ENCODE peak calls at places on chromosome 21, in five cellular contexts. One of them, this sample, is unnamed.

GRCh38 chr21:38413958-38414506 is 84.2 kb downstream of the ERG start:
- DNase-seq in CD4-positive, alpha-beta T cell: no peak
- DNase-seq in COR-L47: no peak
- DNase-seq in NCI-H1930: peak; percentile 41
- DNase-seq in stimulated activated CD8-positive, alpha-beta memory T cell treated with anti-CD3 and anti-CD28 coated beads, Interleukin-7, amount 100 ng/mL, for 1 hour: no peak
- DNase-seq in this sample: no peak

GRCh38 chr21:28230559-28230958 is 762.1 kb downstream of the LTN1 start:
- DNase-seq in stimulated activated CD8-positive, alpha-beta memory T cell treated with anti-CD3 and anti-CD28 coated beads, Interleukin-7, amount 100 ng/mL, for 1 hour: no peak
- DNase-seq in COR-L47: no peak
- DNase-seq in CD4-positive, alpha-beta T cell: no peak
- DNase-seq in NCI-H1930: no peak
- DNase-seq in this sample: no peak

GRCh38 chr21:44428281-44428942 is 26.9 kb upstream of the LRRC3 start:
- DNase-seq in NCI-H1930: no peak
- DNase-seq in stimulated activated CD8-positive, alpha-beta memory T cell treated with anti-CD3 and anti-CD28 coated beads, Interleukin-7, amount 100 ng/mL, for 1 hour: peak; percentile 25
- DNase-seq in COR-L47: no peak
- DNase-seq in CD4-positive, alpha-beta T cell: peak; percentile 68
- DNase-seq in this sample: peak; percentile 36

GRCh38 chr21:36388835-36389234 is 3.6 kb downstream of the CHAF1B start:
- DNase-seq in CD4-positive, alpha-beta T cell: no peak
- DNase-seq in COR-L47: peak; percentile 87
- DNase-seq in stimulated activated CD8-positive, alpha-beta memory T cell treated with anti-CD3 and anti-CD28 coated beads, Interleukin-7, amount 100 ng/mL, for 1 hour: no peak
- DNase-seq in NCI-H1930: no peak
- DNase-seq in this sample: no peak

GRCh38 chr21:45611296-45611695 is 32.2 kb upstream of the PCBP3 start:
- DNase-seq in COR-L47: no peak
- DNase-seq in CD4-positive, alpha-beta T cell: no peak
- DNase-seq in stimulated activated CD8-positive, alpha-beta memory T cell treated with anti-CD3 and anti-CD28 coated beads, Interleukin-7, amount 100 ng/mL, for 1 hour: no peak
- DNase-seq in NCI-H1930: no peak
- DNase-seq in this sample: no peak

GRCh38 chr21:39669485-39669884 is 56.7 kb downstream of the B3GALT5 start:
- DNase-seq in COR-L47: no peak
- DNase-seq in CD4-positive, alpha-beta T cell: no peak
- DNase-seq in stimulated activated CD8-positive, alpha-beta memory T cell treated with anti-CD3 and anti-CD28 coated beads, Interleukin-7, amount 100 ng/mL, for 1 hour: no peak
- DNase-seq in NCI-H1930: no peak
- DNase-seq in this sample: no peak

GRCh38 chr21:33751120-33751519 is 108.8 kb downstream of the ITSN1 start:
- DNase-seq in stimulated activated CD8-positive, alpha-beta memory T cell treated with anti-CD3 and anti-CD28 coated beads, Interleukin-7, amount 100 ng/mL, for 1 hour: no peak
- DNase-seq in CD4-positive, alpha-beta T cell: no peak
- DNase-seq in COR-L47: no peak
- DNase-seq in NCI-H1930: no peak
- DNase-seq in this sample: no peak

GRCh38 chr21:45289134-45289533 is 1.4 kb upstream of the POFUT2 start:
- DNase-seq in NCI-H1930: no peak
- DNase-seq in CD4-positive, alpha-beta T cell: no peak
- DNase-seq in COR-L47: no peak
- DNase-seq in stimulated activated CD8-positive, alpha-beta memory T cell treated with anti-CD3 and anti-CD28 coated beads, Interleukin-7, amount 100 ng/mL, for 1 hour: no peak
- DNase-seq in this sample: no peak

GRCh38 chr21:32306021-32306780 is 7.5 kb downstream of the MRAP start:
- DNase-seq in CD4-positive, alpha-beta T cell: no peak
- DNase-seq in COR-L47: no peak
- DNase-seq in stimulated activated CD8-positive, alpha-beta memory T cell treated with anti-CD3 and anti-CD28 coated beads, Interleukin-7, amount 100 ng/mL, for 1 hour: no peak
- DNase-seq in NCI-H1930: no peak
- DNase-seq in this sample: no peak

GRCh38 chr21:17554619-17555472 is 42.0 kb downstream of the CXADR start:
- DNase-seq in COR-L47: no peak
- DNase-seq in NCI-H1930: no peak
- DNase-seq in stimulated activated CD8-positive, alpha-beta memory T cell treated with anti-CD3 and anti-CD28 coated beads, Interleukin-7, amount 100 ng/mL, for 1 hour: no peak
- DNase-seq in CD4-positive, alpha-beta T cell: no peak
- DNase-seq in this sample: no peak

GRCh38 chr21:37675202-37675801 is 241.0 kb downstream of the KCNJ6 start:
- DNase-seq in CD4-positive, alpha-beta T cell: peak; percentile 26
- DNase-seq in stimulated activated CD8-positive, alpha-beta memory T cell treated with anti-CD3 and anti-CD28 coated beads, Interleukin-7, amount 100 ng/mL, for 1 hour: peak; percentile 14
- DNase-seq in COR-L47: peak; percentile 19
- DNase-seq in NCI-H1930: peak; percentile 70
- DNase-seq in this sample: no peak

GRCh38 chr21:14875704-14876364 is 189.0 kb downstream of the NRIP1 start:
- DNase-seq in NCI-H1930: no peak
- DNase-seq in COR-L47: no peak
- DNase-seq in stimulated activated CD8-positive, alpha-beta memory T cell treated with anti-CD3 and anti-CD28 coated beads, Interleukin-7, amount 100 ng/mL, for 1 hour: no peak
- DNase-seq in CD4-positive, alpha-beta T cell: no peak
- DNase-seq in this sample: no peak

GRCh38 chr21:42557420-42557819 is 43.8 kb downstream of the SLC37A1 start:
- DNase-seq in NCI-H1930: no peak
- DNase-seq in CD4-positive, alpha-beta T cell: no peak
- DNase-seq in stimulated activated CD8-positive, alpha-beta memory T cell treated with anti-CD3 and anti-CD28 coated beads, Interleukin-7, amount 100 ng/mL, for 1 hour: no peak
- DNase-seq in COR-L47: no peak
- DNase-seq in this sample: no peak

GRCh38 chr21:42310411-42311001 is 4.7 kb downstream of the TFF3 start:
- DNase-seq in CD4-positive, alpha-beta T cell: no peak
- DNase-seq in COR-L47: no peak
- DNase-seq in stimulated activated CD8-positive, alpha-beta memory T cell treated with anti-CD3 and anti-CD28 coated beads, Interleukin-7, amount 100 ng/mL, for 1 hour: no peak
- DNase-seq in NCI-H1930: no peak
- DNase-seq in this sample: no peak

GRCh38 chr21:25283720-25284119 is 323.6 kb downstream of the MRPL39 start:
- DNase-seq in COR-L47: peak; percentile 4
- DNase-seq in NCI-H1930: no peak
- DNase-seq in stimulated activated CD8-positive, alpha-beta memory T cell treated with anti-CD3 and anti-CD28 coated beads, Interleukin-7, amount 100 ng/mL, for 1 hour: no peak
- DNase-seq in CD4-positive, alpha-beta T cell: no peak
- DNase-seq in this sample: no peak

GRCh38 chr21:25039461-25040380 is 567.6 kb downstream of the MRPL39 start:
- DNase-seq in NCI-H1930: peak; percentile 8
- DNase-seq in stimulated activated CD8-positive, alpha-beta memory T cell treated with anti-CD3 and anti-CD28 coated beads, Interleukin-7, amount 100 ng/mL, for 1 hour: no peak
- DNase-seq in COR-L47: peak; percentile 60
- DNase-seq in CD4-positive, alpha-beta T cell: no peak
- DNase-seq in this sample: no peak